ENCODE peak calls at places on chromosomes 2 and 18, in ten cellular contexts. G is H7, E is stomach, T is WERI-Rb-1, P is HCT116, W is adrenal gland, C is MM.1S, Q is aorta, X is body of pancreas, U is spleen. K is an unnamed sample.

GRCh38 chr18:8063733-8064132 is 496.6 kb downstream of the PTPRM start:
- DNase-seq in C (no peak), X (no peak), U (no peak), P (no peak), E (no peak), G (peak; percentile 7), Q (no peak), W (no peak), T (no peak), K (no peak)

GRCh38 chr18:79522451-79523220 is 126.9 kb downstream of the NFATC1 start:
- DNase-seq in Q (peak; percentile 61), C (no peak), T (no peak), G (peak; percentile 62), U (peak; percentile 84), W (no peak), E (no peak), X (no peak), P (no peak), K (no peak)

GRCh38 chr2:188598551-188598950 is 306.9 kb downstream of the GULP1 start:
- DNase-seq in T (no peak), X (peak; percentile 59), U (no peak), W (no peak), C (no peak), E (no peak), Q (no peak), P (no peak), G (no peak), K (no peak)

GRCh38 chr2:157903051-157903625 is 27.0 kb upstream of the ACVR1 start:
- DNase-seq in P (no peak), X (no peak), C (no peak), G (no peak), Q (no peak), W (no peak), U (no peak), E (no peak), T (no peak), K (no peak)

GRCh38 chr2:166104084-166104483 is 23.7 kb downstream of the SCN1A start:
- DNase-seq in T (no peak), C (no peak), G (no peak), Q (no peak), X (no peak), W (no peak), U (no peak), E (no peak), P (no peak), K (no peak)

GRCh38 chr2:160353166-160353565 is 140.4 kb downstream of the RBMS1 start:
- DNase-seq in P (no peak), C (peak; percentile 22), Q (no peak), U (no peak), T (peak; percentile 9), E (no peak), X (no peak), G (no peak), W (no peak), K (no peak)

GRCh38 chr18:73983970-73984369 is 163.7 kb downstream of the FBXO15 start:
- DNase-seq in G (no peak), T (no peak), U (no peak), P (no peak), C (no peak), Q (no peak), E (no peak), W (no peak), X (no peak), K (no peak)

GRCh38 chr2:225995788-225996476 is 596.4 kb downstream of the NYAP2 start:
- DNase-seq in T (no peak), Q (no peak), W (no peak), C (no peak), G (no peak), P (no peak), U (no peak), X (peak; percentile 3), E (no peak), K (no peak)

GRCh38 chr18:58481321-58482180 is 147.3 kb downstream of the ALPK2 start:
- DNase-seq in X (no peak), U (no peak), T (no peak), P (no peak), Q (no peak), C (no peak), G (no peak), E (no peak), W (no peak), K (no peak)

GRCh38 chr2:187377335-187377734 is 70.7 kb downstream of the CALCRL start:
- DNase-seq in T (no peak), P (no peak), Q (no peak), E (no peak), G (no peak), W (no peak), X (no peak), C (no peak), U (no peak), K (no peak)

DNA sequence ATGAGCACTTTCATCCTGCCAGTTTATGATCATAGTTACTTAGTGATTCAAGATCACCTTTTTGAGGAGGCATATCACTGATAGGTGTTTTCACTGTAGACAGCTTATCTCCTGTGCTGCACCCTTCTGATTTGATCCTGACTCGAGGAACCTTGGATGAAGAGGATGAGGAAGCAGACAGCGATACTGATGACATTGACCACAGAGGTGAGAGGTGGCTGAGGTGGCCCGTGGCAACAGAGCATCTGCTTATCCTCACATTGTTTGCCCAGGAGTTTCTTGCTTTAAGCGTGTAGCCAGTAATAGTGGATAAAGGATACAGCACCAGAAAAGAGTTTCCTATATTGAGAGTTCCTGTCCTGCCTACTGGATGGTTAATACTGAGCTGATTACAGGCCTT is 15.7 kb downstream of the SUPT7L start:
- DNase-seq in T (no peak), Q (no peak), X (no peak), G (no peak), W (no peak), U (no peak), C (no peak), E (no peak), P (no peak), K (no peak)
- H3K36me3 ChIP-seq in T (peaks cover 72% of the 10 kb centered on the region), Q (peaks cover 6% of the 10 kb centered on the region), X (peaks cover 14% of the 10 kb centered on the region), G (peaks cover 11% of the 10 kb centered on the region), W (no peaks in the 10 kb centered on the region), U (peaks cover 97% of the 10 kb centered on the region), C (peaks cover 8% of the 10 kb centered on the region), E (peaks cover 96% of the 10 kb centered on the region), P (peaks cover 28% of the 10 kb centered on the region), K (no peaks in the 10 kb centered on the region)

GRCh38 chr2:10781746-10782145 is 30.8 kb downstream of the PDIA6 start:
- DNase-seq in U (no peak), T (no peak), C (no peak), G (no peak), W (no peak), X (no peak), Q (no peak), P (no peak), E (no peak), K (no peak)
- H3K36me3 ChIP-seq in U (peaks cover 90% of the 10 kb centered on the region), T (peaks cover 93% of the 10 kb centered on the region), C (peaks cover 30% of the 10 kb centered on the region), G (peaks cover 24% of the 10 kb centered on the region), W (no peaks in the 10 kb centered on the region), X (peaks cover 47% of the 10 kb centered on the region), Q (peaks cover 8% of the 10 kb centered on the region), P (peaks cover 42% of the 10 kb centered on the region), E (peaks cover 97% of the 10 kb centered on the region), K (no peaks in the 10 kb centered on the region)

DNA sequence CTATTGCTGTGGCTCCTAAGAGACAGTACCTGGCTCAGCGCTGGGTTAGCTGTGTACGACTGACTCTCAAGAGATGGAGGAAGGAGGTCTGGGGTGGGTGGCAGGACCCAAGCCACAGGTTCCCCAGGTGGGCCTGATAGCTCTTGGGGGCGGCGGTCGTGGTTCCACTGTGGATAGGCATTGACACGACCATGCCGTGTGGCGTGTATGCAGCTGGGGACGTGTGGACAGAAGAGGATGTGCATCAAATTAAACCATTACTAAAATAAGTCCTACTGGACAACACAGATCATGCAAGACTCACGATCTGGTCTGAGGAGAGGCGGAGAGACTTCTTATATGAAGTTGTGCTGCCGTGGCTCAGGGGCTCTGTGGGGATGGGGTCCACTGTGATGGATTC is 78.1 kb downstream of the EMILIN2 start:
- DNase-seq in W (no peak), U (no peak), X (no peak), P (no peak), C (no peak), Q (no peak), T (no peak), G (no peak), E (no peak), K (no peak)
- H3K36me3 ChIP-seq in W (no peaks in the 10 kb centered on the region), U (peaks cover 96% of the 10 kb centered on the region), X (peaks cover 42% of the 10 kb centered on the region), P (peaks cover 16% of the 10 kb centered on the region), C (no peaks in the 10 kb centered on the region), Q (peaks cover 18% of the 10 kb centered on the region), T (peaks cover 49% of the 10 kb centered on the region), G (peaks cover 8% of the 10 kb centered on the region), E (peaks cover 100% of the 10 kb centered on the region), K (no peaks in the 10 kb centered on the region)

GRCh38 chr18:76908277-76908676 is 85.9 kb downstream of the ZNF236 start:
- DNase-seq in P (no peak), W (no peak), T (no peak), E (no peak), C (no peak), X (no peak), U (no peak), G (no peak), Q (no peak), K (no peak)
- H3K36me3 ChIP-seq in P (no peaks in the 10 kb centered on the region), W (no peaks in the 10 kb centered on the region), T (peaks cover 45% of the 10 kb centered on the region), E (peaks cover 94% of the 10 kb centered on the region), C (no peaks in the 10 kb centered on the region), X (peaks cover 14% of the 10 kb centered on the region), U (peaks cover 79% of the 10 kb centered on the region), G (peaks cover 6% of the 10 kb centered on the region), Q (peaks cover 2% of the 10 kb centered on the region), K (no peaks in the 10 kb centered on the region)